ENCODE peak calls at places on chromosome 3, in eight cellular contexts. U, F, A, R, M, V, Z and Y are unnamed samples.

GRCh38 chr3:168100777-168101492 is 5.2 kb upstream of the GOLIM4 start:
- DNase-seq in U (no peak), F (no peak), A (no peak), R (no peak), M (no peak), V (no peak), Z (no peak), Y (no peak)

GRCh38 chr3:100123112-100123511 is 8.8 kb upstream of the FILIP1L start:
- DNase-seq in U (no peak), F (no peak), A (no peak), R (no peak), M (no peak), V (no peak), Z (no peak), Y (no peak)

GRCh38 chr3:187255314-187255713 is 36.2 kb downstream of the MASP1 start:
- DNase-seq in U (no peak), F (no peak), A (no peak), R (no peak), M (no peak), V (no peak), Z (no peak), Y (no peak)

GRCh38 chr3:8980756-8981257 is 17.5 kb upstream of the RAD18 start:
- DNase-seq in U (no peak), F (no peak), A (no peak), R (no peak), M (no peak), V (no peak), Z (no peak), Y (no peak)

GRCh38 chr3:99298661-99299060 is 339.7 kb upstream of the COL8A1 start:
- DNase-seq in U (no peak), F (no peak), A (no peak), R (no peak), M (no peak), V (no peak), Z (no peak), Y (no peak)

GRCh38 chr3:45952456-45952855 is 9.2 kb downstream of the CXCR6 start:
- DNase-seq in U (no peak), F (no peak), A (no peak), R (no peak), M (no peak), V (no peak), Z (no peak), Y (no peak)

GRCh38 chr3:143538577-143538981 is 309.7 kb downstream of the SLC9A9 start:
- DNase-seq in U (no peak), F (no peak), A (no peak), R (no peak), M (no peak), V (no peak), Z (no peak), Y (no peak)

GRCh38 chr3:125129512-125129962 is 73.7 kb upstream of the HEG1 start:
- DNase-seq in U (peak), F (no peak), A (no peak), R (peak), M (no peak), V (peak), Z (peak), Y (no peak)

GRCh38 chr3:197019535-197019934 is 10.1 kb downstream of the MELTF start:
- DNase-seq in U (no peak), F (no peak), A (no peak), R (no peak), M (no peak), V (no peak), Z (no peak), Y (no peak)

GRCh38 chr3:69330891-69331400 is 54.9 kb downstream of the FRMD4B start:
- DNase-seq in U (no peak), F (no peak), A (no peak), R (no peak), M (no peak), V (no peak), Z (no peak), Y (no peak)

GRCh38 chr3:30440880-30441279 is 165.5 kb upstream of the TGFBR2 start:
- DNase-seq in U (no peak), F (no peak), A (no peak), R (no peak), M (no peak), V (no peak), Z (no peak), Y (no peak)

GRCh38 chr3:106826861-106827311 is 550.4 kb upstream of the CCDC54 start:
- DNase-seq in U (no peak), F (no peak), A (no peak), R (no peak), M (no peak), V (no peak), Z (peak), Y (no peak)

GRCh38 chr3:25169146-25169545 is 258.9 kb upstream of the RARB start:
- DNase-seq in U (peak), F (no peak), A (no peak), R (no peak), M (no peak), V (no peak), Z (no peak), Y (no peak)

GRCh38 chr3:64450396-64450956 is 225.2 kb upstream of the PRICKLE2 start:
- DNase-seq in U (no peak), F (no peak), A (no peak), R (no peak), M (no peak), V (no peak), Z (no peak), Y (no peak)

GRCh38 chr3:39286771-39287170 is 6.9 kb upstream of the CX3CR1 start:
- DNase-seq in U (no peak), F (no peak), A (no peak), R (no peak), M (no peak), V (no peak), Z (no peak), Y (no peak)

GRCh38 chr3:127373701-127374625 is 86.1 kb upstream of the PRR20G start:
- DNase-seq in U (peak), F (no peak), A (peak), R (no peak), M (peak), V (no peak), Z (no peak), Y (peak)

GRCh38 chr3:152193673-152194267 is 75.0 kb upstream of the MBNL1 start:
- DNase-seq in U (no peak), F (no peak), A (no peak), R (no peak), M (no peak), V (no peak), Z (no peak), Y (peak)

GRCh38 chr3:116140100-116140689 is 305.1 kb downstream of the LSAMP start:
- DNase-seq in U (peak), F (no peak), A (peak), R (peak), M (no peak), V (peak), Z (no peak), Y (no peak)

GRCh38 chr3:151708868-151709267 is 24.9 kb upstream of the AADACL2 start:
- DNase-seq in U (no peak), F (no peak), A (no peak), R (no peak), M (no peak), V (no peak), Z (no peak), Y (no peak)

GRCh38 chr3:138114431-138114918 is 933 bp downstream of the DZIP1L start:
- DNase-seq in U (peak), F (no peak), A (no peak), R (no peak), M (peak), V (no peak), Z (no peak), Y (no peak)

GRCh38 chr3:193665370-193665989 is 72.5 kb downstream of the OPA1 start:
- DNase-seq in U (peak), F (no peak), A (peak), R (peak), M (no peak), V (peak), Z (no peak), Y (no peak)

GRCh38 chr3:32620911-32621310 is 50.3 kb upstream of the DYNC1LI1 start:
- DNase-seq in U (no peak), F (no peak), A (no peak), R (no peak), M (no peak), V (no peak), Z (no peak), Y (no peak)

GRCh38 chr3:52561028-52561749 is 24.8 kb downstream of the UQCC5 start:
- DNase-seq in U (no peak), F (no peak), A (no peak), R (no peak), M (no peak), V (no peak), Z (no peak), Y (no peak)

GRCh38 chr3:125107861-125108567 is 52.2 kb upstream of the HEG1 start:
- DNase-seq in U (peak), F (no peak), A (no peak), R (no peak), M (no peak), V (no peak), Z (no peak), Y (peak)

GRCh38 chr3:150359381-150359780 is 48.7 kb upstream of the TSC22D2 start:
- DNase-seq in U (no peak), F (no peak), A (no peak), R (no peak), M (no peak), V (no peak), Z (no peak), Y (no peak)

GRCh38 chr3:179526989-179527391 is 35.7 kb upstream of the ACTL6A start:
- DNase-seq in U (peak), F (no peak), A (no peak), R (peak), M (peak), V (peak), Z (no peak), Y (no peak)

GRCh38 chr3:194306771-194307640 is 44.1 kb downstream of the CPN2 start:
- DNase-seq in U (no peak), F (no peak), A (no peak), R (no peak), M (no peak), V (no peak), Z (no peak), Y (peak)

GRCh38 chr3:127208483-127209100 is 15.7 kb downstream of the PRR23E start:
- DNase-seq in U (no peak), F (no peak), A (no peak), R (no peak), M (no peak), V (no peak), Z (no peak), Y (no peak)

GRCh38 chr3:141686477-141687280 is 51.4 kb upstream of the RNF7 start:
- DNase-seq in U (peak), F (no peak), A (no peak), R (peak), M (no peak), V (peak), Z (peak), Y (no peak)

GRCh38 chr3:58164199-58164879 is 46.4 kb downstream of the DNASE1L3 start:
- DNase-seq in U (peak), F (no peak), A (no peak), R (peak), M (peak), V (peak), Z (no peak), Y (no peak)

GRCh38 chr3:117358717-117359314 is 649.2 kb downstream of the TUSC7 start:
- DNase-seq in U (no peak), F (no peak), A (no peak), R (no peak), M (peak), V (no peak), Z (no peak), Y (no peak)

GRCh38 chr3:108091498-108092259 is 848 bp upstream of the CD47 start:
- DNase-seq in U (no peak), F (no peak), A (no peak), R (no peak), M (peak), V (no peak), Z (no peak), Y (peak)

GRCh38 chr3:154728285-154728684 is 298.3 kb upstream of the GPR149 start:
- DNase-seq in U (no peak), F (no peak), A (no peak), R (no peak), M (no peak), V (no peak), Z (no peak), Y (no peak)

GRCh38 chr3:65052101-65052500 is 364.3 kb upstream of the ADAMTS9 start:
- DNase-seq in U (peak), F (no peak), A (no peak), R (no peak), M (no peak), V (no peak), Z (no peak), Y (no peak)

GRCh38 chr3:15051531-15051930 is 13.6 kb downstream of the MRPS25 start:
- DNase-seq in U (peak), F (no peak), A (peak), R (no peak), M (peak), V (peak), Z (peak), Y (peak)

GRCh38 chr3:107661447-107662108 is 138.8 kb downstream of the BBX start:
- DNase-seq in U (peak), F (no peak), A (no peak), R (no peak), M (no peak), V (no peak), Z (no peak), Y (no peak)